ENCODE peak calls at places on chromosomes 16 and 17, in four cellular contexts. L, R, J and Q are unnamed samples.

GRCh38 chr16:10907757-10908045 is 30.7 kb downstream of the CIITA start:
- DNase-seq in J (no peak), R (no peak), L (no peak), Q (no peak)

GRCh38 chr16:54934536-54935410 is 4.1 kb downstream of the IRX5 start:
- DNase-seq in J (peak; percentile 85), L (no peak), R (no peak), Q (no peak)

GRCh38 chr17:55722742-55723487 is at the start of gene TMEM100:
- DNase-seq in J (no peak), L (peak; percentile 65), R (no peak), Q (no peak)

GRCh38 chr16:57859331-57859730 is 57.0 kb upstream of the KIFC3 start:
- DNase-seq in J (peak; percentile 89), R (no peak), L (no peak), Q (no peak)

GRCh38 chr16:87333101-87333500 is 15.9 kb upstream of the C16orf95 start:
- DNase-seq in L (no peak), J (no peak), R (no peak), Q (no peak)

GRCh38 chr16:67226295-67226803 is 581 bp upstream of the TMEM208 start:
- DNase-seq in L (no peak), R (peak; percentile 12), J (no peak), Q (no peak)

GRCh38 chr17:74606050-74606449 is 14.0 kb upstream of the CD300LD start:
- DNase-seq in L (no peak), J (no peak), R (no peak), Q (no peak)

GRCh38 chr16:57023541-57024249 is 34.3 kb downstream of the NLRC5 start:
- DNase-seq in R (no peak), L (no peak), J (no peak), Q (no peak)

GRCh38 chr17:56098746-56099145 is 54.5 kb upstream of the ANKFN1 start:
- DNase-seq in J (no peak), R (no peak), L (no peak), Q (no peak)

GRCh38 chr16:72425571-72426341 is 253.8 kb upstream of the PMFBP1 start:
- DNase-seq in J (no peak), R (no peak), L (no peak), Q (no peak)

GRCh38 chr17:14341866-14342265 is 41.0 kb downstream of the HS3ST3B1 start:
- DNase-seq in L (no peak), R (no peak), J (peak; percentile 79), Q (no peak)

GRCh38 chr16:49424961-49425360 is 51.4 kb downstream of the C16orf78 start:
- DNase-seq in R (no peak), J (no peak), L (peak; percentile 10), Q (no peak)

GRCh38 chr16:4288148-4288921 is 15.5 kb upstream of the TFAP4 start:
- DNase-seq in R (peak; percentile 77), J (peak; percentile 95), L (peak; percentile 84), Q (no peak)

GRCh38 chr17:21296097-21297025 is 11.8 kb downstream of the MAP2K3 start:
- DNase-seq in R (no peak), J (no peak), L (no peak), Q (no peak)

GRCh38 chr17:75511610-75512575 is 3.4 kb downstream of the CASKIN2 start:
- DNase-seq in L (no peak), J (no peak), R (peak; percentile 67), Q (no peak)

GRCh38 chr17:42842286-42842685 is 2.1 kb upstream of the AOC2 start:
- DNase-seq in J (no peak), L (no peak), R (no peak), Q (no peak)

GRCh38 chr16:17270683-17271109 is 200.1 kb downstream of the XYLT1 start:
- DNase-seq in J (no peak), R (peak; percentile 68), L (no peak), Q (no peak)

GRCh38 chr16:50697881-50698767 is 4.7 kb downstream of the NOD2 start:
- DNase-seq in R (no peak), J (peak; percentile 40), L (peak; percentile 69), Q (no peak)

GRCh38 chr17:60641810-60642220 is 35.8 kb upstream of the BCAS3 start:
- DNase-seq in J (peak; percentile 85), R (peak; percentile 61), L (peak; percentile 74), Q (peak; percentile 37)

GRCh38 chr17:11366451-11366850 is 125.4 kb downstream of the SHISA6 start:
- DNase-seq in R (no peak), L (no peak), J (no peak), Q (no peak)

GRCh38 chr16:26005336-26005735 is 313.6 kb downstream of the HS3ST4 start:
- DNase-seq in R (no peak), J (no peak), L (no peak), Q (no peak)

GRCh38 chr16:70468776-70469525 is 14.6 kb downstream of the FCSK start:
- DNase-seq in L (no peak), J (no peak), R (no peak), Q (no peak)

GRCh38 chr16:88407807-88408206 is 25.0 kb downstream of the ZNF469 start:
- DNase-seq in J (no peak), L (no peak), R (no peak), Q (no peak)

GRCh38 chr17:19978206-19978802 is 676 bp upstream of the AKAP10 start:
- DNase-seq in J (peak; percentile 84), L (no peak), R (no peak), Q (no peak)

GRCh38 chr16:88289549-88290344 is 93.0 kb upstream of the ZNF469 start:
- DNase-seq in R (no peak), J (no peak), L (no peak), Q (no peak)

GRCh38 chr16:22050963-22051362 is 41.4 kb upstream of the VWA3A start:
- DNase-seq in R (no peak), L (no peak), J (no peak), Q (no peak)

GRCh38 chr17:79951361-79952264 is 84.1 kb downstream of the TBC1D16 start:
- DNase-seq in R (peak; percentile 69), J (peak; percentile 77), L (peak; percentile 76), Q (no peak)

GRCh38 chr17:39709319-39709997 is 9.6 kb downstream of the ERBB2 start:
- DNase-seq in L (no peak), R (no peak), J (no peak), Q (no peak)

GRCh38 chr16:29745853-29746345 is at the start of gene C16orf54:
- DNase-seq in R (no peak), L (peak; percentile 74), J (no peak), Q (no peak)

GRCh38 chr17:48773245-48773644 is 43.8 kb downstream of the TTLL6 start:
- DNase-seq in J (no peak), L (no peak), R (no peak), Q (no peak)

GRCh38 chr16:89452241-89452640 is 38.1 kb downstream of the ANKRD11 start:
- DNase-seq in L (no peak), J (no peak), R (no peak), Q (no peak)

GRCh38 chr16:89448656-89449055 is 41.7 kb downstream of the ANKRD11 start:
- DNase-seq in R (no peak), J (no peak), L (no peak), Q (no peak)

GRCh38 chr16:89450537-89450936 is 39.8 kb downstream of the ANKRD11 start:
- DNase-seq in L (no peak), J (no peak), R (no peak), Q (no peak)

GRCh38 chr16:89446975-89447293 is 43.4 kb downstream of the ANKRD11 start:
- DNase-seq in L (no peak), J (no peak), R (no peak), Q (no peak)

DNA sequence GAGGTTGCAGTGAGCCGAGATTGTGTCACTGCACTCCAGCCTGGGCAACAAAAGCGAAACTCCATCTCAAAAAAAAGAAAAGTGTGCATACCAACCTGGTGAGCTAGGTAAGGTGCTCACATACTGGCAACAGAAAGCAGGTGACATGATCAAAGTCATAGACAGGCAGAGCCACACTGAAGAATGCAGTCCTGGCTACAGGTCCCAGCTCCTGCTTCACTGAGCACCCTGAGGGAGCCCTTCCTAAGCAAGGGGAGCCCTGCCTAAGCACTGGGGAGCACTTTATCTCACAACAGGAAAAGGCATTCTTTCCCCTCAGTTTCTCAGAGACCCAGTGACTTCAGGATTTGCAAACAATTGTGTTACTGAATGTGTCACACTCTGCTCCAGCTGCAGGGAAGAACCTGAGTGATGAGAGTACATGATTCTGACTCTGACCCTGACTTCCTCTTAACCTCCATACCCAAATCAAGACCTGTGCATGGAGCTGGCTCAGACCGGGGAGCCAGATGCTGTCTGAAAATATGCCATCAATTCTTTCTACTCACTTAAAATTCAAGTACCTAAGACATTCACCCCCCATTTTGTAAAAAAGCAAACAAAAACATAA is 40.5 kb downstream of the ANKRD11 start:
- DNase-seq in J (no peak), R (no peak), L (no peak), Q (no peak)
- H3K4me1 ChIP-seq in J (peaks cover 10% of the 10 kb centered on the region), R (peaks cover 33% of the 10 kb centered on the region), L (peaks cover 76% of the 10 kb centered on the region), Q (peaks cover 6% of the 10 kb centered on the region)

DNA sequence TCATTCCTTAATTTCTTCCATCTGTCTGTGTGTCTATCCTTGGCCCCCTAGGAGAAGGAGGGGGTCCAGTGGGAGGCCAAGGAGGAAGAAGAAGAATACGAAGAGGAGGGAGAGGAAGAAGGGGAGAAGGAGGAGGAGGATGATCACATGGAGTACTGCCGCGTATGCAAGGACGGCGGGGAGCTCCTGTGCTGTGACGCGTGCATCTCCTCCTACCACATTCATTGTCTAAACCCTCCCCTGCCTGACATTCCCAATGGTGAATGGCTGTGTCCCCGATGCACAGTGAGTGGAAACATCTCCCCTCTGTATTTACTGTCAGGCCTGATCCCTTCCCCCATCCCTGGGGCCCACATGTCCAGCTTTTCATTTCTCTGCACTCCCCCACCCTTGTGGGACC is 6.3 kb downstream of the CHD3 start:
- DNase-seq in R (no peak), L (no peak), J (peak; percentile 20), Q (no peak)
- H3K36me3 ChIP-seq in R (peaks cover 38% of the 10 kb centered on the region), L (peaks cover 50% of the 10 kb centered on the region), J (peaks cover 58% of the 10 kb centered on the region), Q (no peaks in the 10 kb centered on the region)

GRCh38 chr17:41518789-41519449 is at the start of gene KRT15:
- DNase-seq in L (no peak), J (no peak), R (no peak), Q (no peak)

GRCh38 chr17:41521574-41522261 is 3.0 kb upstream of the KRT15 start:
- DNase-seq in R (peak; percentile 30), J (peak; percentile 86), L (no peak), Q (no peak)

GRCh38 chr17:41520821-41521521 is 2.3 kb upstream of the KRT15 start:
- DNase-seq in R (no peak), L (no peak), J (no peak), Q (no peak)

GRCh38 chr17:41518031-41518430 is 659 bp downstream of the KRT15 start:
- DNase-seq in R (no peak), L (no peak), J (no peak), Q (no peak)

DNA sequence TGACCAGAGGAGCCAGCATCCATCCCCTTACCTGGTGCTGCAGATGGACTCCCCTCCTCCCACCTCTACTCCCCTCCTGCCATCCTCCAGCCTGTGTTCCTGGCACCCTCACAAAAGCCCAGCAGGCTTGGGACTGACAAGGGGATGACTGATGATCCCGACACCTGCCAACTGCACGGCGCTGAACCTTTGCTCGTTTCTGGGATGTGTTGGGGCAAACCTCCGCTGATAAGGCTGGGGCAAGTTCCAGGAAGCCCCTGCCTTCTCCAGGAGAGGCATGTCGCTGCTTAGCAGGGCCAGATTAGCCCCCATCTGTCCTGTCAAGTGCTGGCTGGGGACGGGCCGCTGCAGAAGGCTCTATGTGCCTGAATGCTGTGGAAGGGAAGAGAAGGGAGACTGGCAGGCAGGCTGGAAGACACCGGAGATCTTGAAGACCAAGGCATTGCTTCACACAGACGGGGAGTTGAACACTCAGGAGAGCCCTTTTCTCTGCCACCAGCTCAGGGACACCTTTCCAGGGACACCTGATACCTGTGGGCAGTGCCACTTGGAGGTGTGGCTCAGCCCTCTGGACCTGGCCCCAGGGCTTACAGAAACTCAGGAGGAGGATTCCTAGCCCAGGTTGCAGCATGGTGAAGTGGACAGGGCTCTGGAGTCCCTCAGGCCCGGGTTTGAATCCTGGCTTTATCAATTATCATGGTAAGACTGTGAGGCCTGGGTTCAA is 973 bp upstream of the KRT15 start:
- DNase-seq in L (no peak), R (peak; percentile 60), J (no peak), Q (no peak)
- H3K27ac ChIP-seq in L (no peak overlapping the region), R (peak overlapping the region; percentile 30), J (no peak overlapping the region), Q (no peak overlapping the region)

GRCh38 chr17:77322534-77323412 is 182.0 kb downstream of the SEC14L1 start:
- DNase-seq in J (peak; percentile 91), R (peak; percentile 54), L (peak; percentile 98), Q (no peak)
- H3K4me1 ChIP-seq in J (no peaks in the 10 kb centered on the region), R (no peaks in the 10 kb centered on the region), L (peaks cover 76% of the 10 kb centered on the region), Q (peaks cover 7% of the 10 kb centered on the region)